ENCODE peak calls at places on chromosomes 5 and 9, in seven cellular contexts. F is gastrocnemius medialis; X is AG10803; B is CD8-positive, alpha-beta T cell; D is OCI-LY7; G is sigmoid colon; Y is fibroblast of lung. J is an unnamed sample.

GRCh38 chr9:33246269-33246860 is 6.4 kb downstream of the SPINK4 start:
- DNase-seq in F (no peak), X (no peak), B (no peak), D (no peak), G (peak; percentile 57), Y (no peak), J (no peak)

GRCh38 chr9:105119166-105119565 is 125.3 kb upstream of the SLC44A1 start:
- DNase-seq in F (no peak), X (no peak), B (no peak), D (no peak), G (no peak), Y (no peak), J (no peak)

GRCh38 chr9:127353882-127354281 is 43.1 kb upstream of the SLC2A8 start:
- DNase-seq in F (no peak), X (no peak), B (no peak), D (no peak), G (no peak), Y (no peak), J (no peak)

GRCh38 chr9:97847474-97848236 is 5.4 kb upstream of the FOXE1 start:
- DNase-seq in F (no peak), X (no peak), B (no peak), D (no peak), G (no peak), Y (no peak), J (no peak)

GRCh38 chr9:34046784-34047379 is 1.8 kb downstream of the UBAP2 start:
- DNase-seq in F (no peak), X (no peak), B (no peak), D (peak; percentile 14), G (no peak), Y (no peak), J (no peak)

GRCh38 chr5:141692919-141693848 is 11.2 kb upstream of the ARAP3 start:
- DNase-seq in F (no peak), X (no peak), B (no peak), D (no peak), G (no peak), Y (peak; percentile 11), J (no peak)

GRCh38 chr5:43193171-43193951 is 1.3 kb downstream of the NIM1K start:
- DNase-seq in F (no peak), X (peak; percentile 94), B (no peak), D (peak; percentile 15), G (no peak), Y (peak; percentile 97), J (no peak)

GRCh38 chr9:98219794-98220370 is 27.4 kb upstream of the CORO2A start:
- DNase-seq in F (no peak), X (no peak), B (no peak), D (no peak), G (no peak), Y (no peak), J (no peak)

GRCh38 chr5:41510176-41510831 is at the start of gene PLCXD3:
- DNase-seq in F (no peak), X (no peak), B (no peak), D (no peak), G (peak; percentile 60), Y (peak; percentile 11), J (peak; percentile 37)

GRCh38 chr5:60382761-60383160 is 317.2 kb downstream of the DEPDC1B start:
- DNase-seq in F (no peak), X (peak; percentile 48), B (no peak), D (peak; percentile 17), G (no peak), Y (peak; percentile 52), J (no peak)

GRCh38 chr9:91689006-91689405 is 261.0 kb downstream of the ROR2 start:
- DNase-seq in F (no peak), X (no peak), B (no peak), D (no peak), G (no peak), Y (no peak), J (no peak)

GRCh38 chr5:139644646-139645494 is 3.3 kb upstream of the CXXC5 start:
- DNase-seq in F (no peak), X (no peak), B (no peak), D (no peak), G (peak; percentile 26), Y (no peak), J (no peak)

GRCh38 chr9:135183538-135184153 is 96.2 kb downstream of the OLFM1 start:
- DNase-seq in F (no peak), X (no peak), B (no peak), D (no peak), G (no peak), Y (no peak), J (no peak)

GRCh38 chr9:100379862-100380261 is 27.1 kb upstream of the TEX10 start:
- DNase-seq in F (no peak), X (peak; percentile 89), B (no peak), D (no peak), G (no peak), Y (peak; percentile 67), J (no peak)

GRCh38 chr5:88836195-88836838 is 46.7 kb downstream of the MEF2C start:
- DNase-seq in F (peak; percentile 60), X (no peak), B (no peak), D (no peak), G (no peak), Y (peak; percentile 17), J (no peak)

GRCh38 chr5:142699105-142699720 is 13.3 kb upstream of the FGF1 start:
- DNase-seq in F (peak; percentile 82), X (peak; percentile 79), B (peak; percentile 53), D (peak; percentile 66), G (peak; percentile 93), Y (peak; percentile 89), J (peak; percentile 91)

GRCh38 chr9:89418882-89419641 is 78.9 kb downstream of the SEMA4D start:
- DNase-seq in F (no peak), X (no peak), B (peak; percentile 45), D (peak; percentile 78), G (no peak), Y (no peak), J (no peak)

GRCh38 chr5:107576736-107577440 is 93.8 kb downstream of the EFNA5 start:
- DNase-seq in F (no peak), X (no peak), B (no peak), D (no peak), G (no peak), Y (no peak), J (no peak)

GRCh38 chr9:128215491-128216404 is 12.6 kb downstream of the DNM1 start:
- DNase-seq in F (peak; percentile 41), X (peak; percentile 83), B (no peak), D (no peak), G (peak; percentile 82), Y (peak; percentile 59), J (no peak)

GRCh38 chr5:96433066-96433447 is at the start of gene PCSK1:
- DNase-seq in F (no peak), X (no peak), B (no peak), D (no peak), G (no peak), Y (no peak), J (peak; percentile 33)

GRCh38 chr9:93813687-93814560 is 141.2 kb downstream of the BARX1 start:
- DNase-seq in F (no peak), X (no peak), B (no peak), D (no peak), G (no peak), Y (no peak), J (no peak)

GRCh38 chr9:107650321-107650720 is 160.8 kb upstream of the KLF4 start:
- DNase-seq in F (no peak), X (peak; percentile 64), B (no peak), D (no peak), G (no peak), Y (peak; percentile 42), J (no peak)

GRCh38 chr9:78143281-78144007 is 92.4 kb upstream of the CEP78 start:
- DNase-seq in F (no peak), X (no peak), B (no peak), D (no peak), G (no peak), Y (no peak), J (no peak)

GRCh38 chr9:131879531-131880290 is 139.8 kb upstream of the RAPGEF1 start:
- DNase-seq in F (no peak), X (no peak), B (no peak), D (no peak), G (no peak), Y (no peak), J (no peak)

GRCh38 chr5:114367029-114367428 is 5.2 kb downstream of the KCNN2 start:
- DNase-seq in F (no peak), X (no peak), B (no peak), D (no peak), G (no peak), Y (peak; percentile 36), J (no peak)

GRCh38 chr9:129416831-129417604 is 203.9 kb downstream of the C9orf50 start:
- DNase-seq in F (no peak), X (no peak), B (no peak), D (peak; percentile 45), G (no peak), Y (no peak), J (no peak)

GRCh38 chr5:119829341-119829740 is 200.0 kb downstream of the FAM170A start:
- DNase-seq in F (no peak), X (no peak), B (no peak), D (no peak), G (no peak), Y (no peak), J (no peak)

GRCh38 chr9:71716138-71716909 is 52.0 kb downstream of the CEMIP2 start:
- DNase-seq in F (no peak), X (peak; percentile 12), B (no peak), D (no peak), G (no peak), Y (peak; percentile 52), J (no peak)
- TF ChIP-seq CTCF in F (peak; percentile 5), X (peak; percentile 56), B (peak; percentile 77), D (peak; percentile 76), G (no peak), Y (no peak), J (peak; percentile 53)

DNA sequence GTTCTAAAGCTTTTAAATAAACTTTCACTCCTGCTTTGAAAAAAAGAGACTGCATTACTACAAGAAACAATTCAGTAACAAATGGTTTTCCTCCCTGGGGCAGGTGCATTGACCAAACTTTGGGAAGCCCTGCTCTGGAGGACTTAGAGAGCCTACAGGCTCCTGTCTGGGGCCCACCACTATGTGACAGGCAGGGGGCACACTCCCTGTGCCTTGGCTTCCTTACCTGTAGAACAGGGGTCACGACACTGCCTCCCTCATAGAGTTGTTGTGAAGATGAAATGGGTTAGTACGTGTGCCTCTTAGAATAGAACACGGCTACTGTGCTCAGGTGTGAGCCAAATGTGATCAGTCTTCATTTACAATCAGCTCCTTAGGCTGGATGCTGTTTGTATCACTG is 130.1 kb downstream of the GPBP1 start:
- DNase-seq in F (no peak), X (no peak), B (no peak), D (no peak), G (no peak), Y (no peak), J (no peak)
- TF ChIP-seq CTCF in F (no peak), X (no peak), B (no peak), D (peak; percentile 49), G (no peak), Y (no peak), J (no peak)

GRCh38 chr9:84393266-84393905 is 52.8 kb upstream of the SLC28A3 start:
- DNase-seq in F (no peak), X (no peak), B (no peak), D (no peak), G (no peak), Y (no peak), J (peak; percentile 7)
- TF ChIP-seq CTCF in F (no peak), X (no peak), B (no peak), D (no peak), G (no peak), Y (no peak), J (no peak)

DNA sequence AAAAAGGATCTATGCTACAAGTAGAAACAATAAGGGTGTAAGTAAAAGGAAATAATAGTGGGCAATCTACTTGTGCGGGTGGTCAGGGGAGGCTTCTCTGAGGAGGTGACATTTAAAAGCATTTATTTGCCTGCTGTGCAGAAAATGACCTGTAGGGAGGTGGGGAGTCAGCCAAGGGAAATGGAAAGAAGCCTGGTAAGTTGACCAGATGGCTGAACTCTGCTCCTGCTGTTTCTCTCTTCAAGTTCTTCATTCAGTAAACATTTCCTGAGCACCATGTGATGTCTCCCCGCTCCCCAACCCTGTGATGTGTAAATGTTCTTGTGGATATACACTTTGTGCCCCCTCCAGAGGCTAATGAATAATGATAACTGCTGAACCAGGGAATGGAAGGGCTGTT is 9.9 kb upstream of the SPIN1 start:
- DNase-seq in F (no peak), X (no peak), B (no peak), D (no peak), G (no peak), Y (peak; percentile 52), J (no peak)
- TF ChIP-seq CTCF in F (no peak), X (peak; percentile 27), B (no peak), D (no peak), G (no peak), Y (no peak), J (no peak)

J was measured in nephron progenitor cell.